ENCODE peak calls at places on chromosomes 13 and 19, in five cellular contexts. Q is stomach, R is progenitor cell of endocrine pancreas, E is PC-3, N is nephron progenitor cell. U is an unnamed sample.

GRCh38 chr13:30865131-30866009 is 40.7 kb upstream of the MEDAG start:
- DNase-seq in Q (peak), R (peak), E (peak), N (peak), U (peak)

GRCh38 chr19:46678110-46678732 is 17.2 kb upstream of the DACT3 start:
- DNase-seq in Q (peak), R (no peak), E (peak), N (peak), U (no peak)

GRCh38 chr13:52001120-52001731 is 10.0 kb downstream of the ATP7B start:
- DNase-seq in Q (no peak), R (no peak), E (peak), N (no peak), U (no peak)

GRCh38 chr19:10368101-10368803 is 12.1 kb downstream of the TYK2 start:
- DNase-seq in Q (no peak), R (no peak), E (peak), N (no peak), U (no peak)

GRCh38 chr13:45278096-45278645 is 62.8 kb downstream of the TPT1 start:
- DNase-seq in Q (no peak), R (no peak), E (no peak), N (no peak), U (no peak)

GRCh38 chr19:33767898-33768413 is 28.7 kb upstream of the KCTD15 start:
- DNase-seq in Q (no peak), R (peak), E (peak), N (peak), U (no peak)

GRCh38 chr13:43284162-43284561 is 260.8 kb downstream of the DNAJC15 start:
- DNase-seq in Q (no peak), R (no peak), E (peak), N (no peak), U (peak)

GRCh38 chr19:32367948-32368536 is 22.6 kb downstream of the ZNF507 start:
- DNase-seq in Q (no peak), R (no peak), E (no peak), N (no peak), U (no peak)

GRCh38 chr19:34504273-34504808 is 22.8 kb downstream of the WTIP start:
- DNase-seq in Q (no peak), R (no peak), E (no peak), N (no peak), U (no peak)

GRCh38 chr19:38596057-38596981 is 21.4 kb downstream of the MAP4K1 start:
- DNase-seq in Q (peak), R (peak), E (peak), N (peak), U (no peak)

GRCh38 chr19:4567584-4568071 is 8.1 kb upstream of the SEMA6B start:
- DNase-seq in Q (peak), R (peak), E (peak), N (peak), U (no peak)

GRCh38 chr19:8615813-8616596 is 5.5 kb upstream of the ADAMTS10 start:
- DNase-seq in Q (peak), R (peak), E (peak), N (peak), U (no peak)

GRCh38 chr13:114056205-114057013 is 76.0 kb downstream of the RASA3 start:
- DNase-seq in Q (no peak), R (no peak), E (no peak), N (no peak), U (no peak)

GRCh38 chr19:18340990-18341868 is 831 bp downstream of the PGPEP1 start:
- DNase-seq in Q (peak), R (peak), E (peak), N (peak), U (no peak)

GRCh38 chr13:109919715-109920375 is 133.5 kb upstream of the IRS2 start:
- DNase-seq in Q (no peak), R (no peak), E (peak), N (no peak), U (no peak)

GRCh38 chr19:23071087-23071511 is 45.7 kb upstream of the ZNF730 start:
- DNase-seq in Q (no peak), R (no peak), E (no peak), N (no peak), U (no peak)

GRCh38 chr19:370641-371330 is 26.2 kb upstream of the MIER2 start:
- DNase-seq in Q (no peak), R (peak), E (no peak), N (no peak), U (no peak)

GRCh38 chr13:90534617-90535340 is 812.7 kb upstream of the MIR17HG start:
- DNase-seq in Q (no peak), R (no peak), E (no peak), N (no peak), U (no peak)

GRCh38 chr19:47437500-47437899 is 18.2 kb upstream of the MEIS3 start:
- DNase-seq in Q (no peak), R (no peak), E (no peak), N (peak), U (no peak)

GRCh38 chr13:92074658-92075057 is 676.2 kb downstream of the GPC5 start:
- DNase-seq in Q (no peak), R (no peak), E (peak), N (no peak), U (no peak)

GRCh38 chr19:16561382-16561781 is 10.8 kb downstream of the SLC35E1 start:
- DNase-seq in Q (no peak), R (no peak), E (no peak), N (no peak), U (no peak)

GRCh38 chr13:20709782-20710181 is 6.3 kb downstream of the IL17D start:
- DNase-seq in Q (no peak), R (no peak), E (no peak), N (no peak), U (no peak)

GRCh38 chr13:26247608-26248007 is 6.3 kb upstream of the CDK8 start:
- DNase-seq in Q (no peak), R (no peak), E (no peak), N (no peak), U (no peak)

GRCh38 chr19:34041922-34042521 is 130.3 kb upstream of the LSM14A start:
- DNase-seq in Q (peak), R (peak), E (peak), N (peak), U (peak)

GRCh38 chr13:59689057-59689456 is 474.7 kb downstream of the DIAPH3 start:
- DNase-seq in Q (no peak), R (no peak), E (no peak), N (no peak), U (no peak)

GRCh38 chr19:12974301-12975220 is 5.2 kb downstream of the DAND5 start:
- DNase-seq in Q (no peak), R (no peak), E (no peak), N (no peak), U (no peak)

GRCh38 chr13:80571346-80572307 is 230.7 kb upstream of the SPRY2 start:
- DNase-seq in Q (no peak), R (no peak), E (no peak), N (no peak), U (no peak)

GRCh38 chr13:50910483-50910805 is 853 bp downstream of the RNASEH2B start:
- DNase-seq in Q (no peak), R (peak), E (peak), N (peak), U (no peak)

DNA sequence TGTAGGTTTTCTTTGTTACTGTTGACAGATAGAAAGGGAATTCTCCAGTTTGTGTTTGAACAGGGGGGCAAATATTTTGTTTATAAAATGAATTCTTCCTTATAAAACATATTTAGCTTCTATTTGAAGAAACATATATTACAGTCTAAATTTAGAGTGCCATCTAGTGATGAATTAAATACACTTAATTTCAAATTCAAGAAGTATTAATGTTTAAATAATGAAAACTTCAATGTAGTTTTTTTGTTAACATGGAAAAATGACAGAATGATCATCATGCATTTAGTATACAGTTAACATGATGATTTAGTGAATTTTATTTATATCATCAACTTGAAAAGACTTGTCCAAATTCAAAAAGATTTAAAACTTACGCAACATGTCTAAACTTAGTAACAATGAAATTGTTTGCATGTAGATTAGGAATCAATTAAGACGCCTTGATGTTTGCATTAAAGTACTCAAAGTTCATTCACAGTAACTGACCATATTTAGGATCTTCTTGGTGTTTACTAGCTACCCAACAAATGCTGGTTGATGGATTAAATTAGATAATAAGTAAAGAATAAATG is 765.9 kb upstream of the SLITRK1 start:
- DNase-seq in Q (no peak), R (no peak), E (peak), N (no peak), U (no peak)
- TF ChIP-seq CTCF in Q (no peak), R (no peak), E (peak), N (no peak), U (peak)

DNA sequence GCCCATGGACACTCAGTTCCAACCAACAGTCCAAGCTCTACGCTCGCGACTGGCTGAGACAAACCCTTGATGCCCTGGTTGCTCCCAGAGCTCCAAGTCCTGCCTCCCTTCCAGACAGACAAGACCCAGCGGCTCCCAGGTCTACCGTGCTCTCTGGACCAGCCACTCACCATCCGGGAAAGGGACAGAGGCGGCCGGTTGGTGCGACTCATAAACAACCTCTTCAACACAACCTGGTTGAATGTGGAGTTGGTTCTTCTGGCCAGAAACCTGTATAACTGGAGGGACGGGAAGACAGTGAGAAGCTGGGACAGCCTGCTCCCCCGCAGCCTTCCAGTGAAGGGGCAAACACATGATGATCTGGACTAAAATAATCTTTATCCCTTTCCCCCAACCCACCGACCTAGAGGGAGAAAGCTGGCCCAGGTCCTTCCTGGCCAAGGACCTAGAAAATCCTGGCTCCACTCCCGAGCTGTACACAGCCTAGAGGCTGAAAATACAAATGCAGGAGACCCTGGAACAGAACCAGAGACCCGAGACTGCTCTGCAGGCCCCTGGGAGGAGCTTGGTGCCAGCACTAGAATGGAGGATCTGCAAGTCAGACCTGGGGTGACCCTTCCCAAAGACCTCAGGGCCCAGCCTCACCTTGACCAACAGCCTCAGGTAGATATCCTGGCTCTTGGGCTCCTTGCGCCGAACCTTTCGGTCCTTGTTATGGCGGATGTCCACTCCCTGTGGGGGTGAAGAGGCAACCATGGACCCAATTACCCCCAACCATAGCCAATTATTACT is 1.6 kb downstream of the RPL18 start:
- DNase-seq in Q (peak), R (no peak), E (no peak), N (no peak), U (no peak)
- TF ChIP-seq CTCF in Q (peak), R (no peak), E (no peak), N (no peak), U (no peak)

DNA sequence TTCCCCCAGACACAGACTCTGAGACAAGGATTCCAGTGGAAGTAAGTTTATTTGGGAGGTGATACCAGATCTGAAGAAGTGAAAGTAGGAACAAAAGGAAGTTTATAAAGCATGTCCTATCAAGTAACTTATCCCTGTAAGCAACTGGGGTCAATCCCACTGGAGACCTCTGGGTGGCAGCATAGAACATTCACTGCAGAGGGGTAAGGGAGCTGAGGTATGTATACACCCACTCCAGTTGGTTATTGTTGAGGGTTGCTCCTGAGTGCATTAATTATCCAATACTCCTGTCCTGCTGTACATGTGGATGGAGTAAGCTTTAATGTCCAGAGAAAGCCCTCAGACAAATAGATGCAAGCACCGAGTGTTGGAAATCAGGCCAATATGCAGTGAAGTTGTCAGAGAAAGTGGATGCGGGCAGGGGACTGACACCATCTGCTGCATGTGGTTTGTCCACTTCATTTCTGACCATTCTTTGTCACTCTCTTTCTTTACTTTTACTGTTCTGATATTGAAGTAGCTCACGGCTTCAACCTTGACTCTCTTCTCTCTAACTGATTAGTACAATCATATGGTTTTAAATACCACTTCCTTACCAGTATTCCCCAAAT is 46.7 kb downstream of the NOTCH3 start:
- DNase-seq in Q (no peak), R (no peak), E (peak), N (peak), U (peak)
- TF ChIP-seq CTCF in Q (peak), R (peak), E (peak), N (peak), U (peak)

DNA sequence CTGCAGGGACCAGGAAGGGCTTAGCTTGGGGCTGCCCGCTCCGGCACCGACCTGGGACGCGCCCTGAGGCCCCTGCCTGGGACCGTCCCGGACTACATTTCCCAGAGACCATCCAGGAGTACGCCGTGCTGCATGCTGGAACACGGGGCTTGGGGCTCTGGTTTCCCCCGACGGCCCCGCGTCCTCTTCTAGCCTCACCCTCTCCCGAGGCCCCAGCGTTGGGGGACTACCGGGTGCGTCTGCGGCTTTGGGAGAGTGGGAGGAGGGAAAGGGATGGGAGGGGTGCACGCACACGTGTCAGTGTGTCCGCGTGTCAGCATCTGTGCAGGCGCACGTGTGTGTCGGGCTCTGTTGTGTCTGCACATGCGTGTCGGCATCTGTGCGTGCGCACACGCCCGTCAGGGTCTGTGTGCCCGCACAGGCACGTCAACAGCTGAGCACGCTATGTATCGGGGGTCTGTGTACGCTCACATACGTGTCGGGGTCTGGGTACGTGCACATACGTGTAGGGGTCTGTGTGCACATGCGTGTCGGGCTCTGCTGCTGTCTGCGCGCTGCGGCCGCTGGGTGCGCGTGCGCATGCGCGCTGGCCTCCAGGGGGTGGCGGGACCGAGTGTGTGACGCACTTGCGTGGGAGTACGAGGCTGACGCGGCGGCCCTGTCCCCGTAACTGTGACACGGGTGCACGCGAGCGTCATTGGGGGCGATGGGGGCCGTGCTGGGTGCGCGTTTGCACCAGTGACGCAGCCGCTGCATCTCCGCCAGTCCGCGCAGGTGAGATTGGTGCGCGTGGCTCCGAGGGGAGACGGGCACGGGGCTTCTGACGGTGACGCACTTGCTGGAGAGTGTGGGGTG is at the start of gene ZNF331:
- DNase-seq in Q (peak), R (peak), E (peak), N (peak), U (peak)
- TF ChIP-seq CTCF in Q (peak), R (no peak), E (no peak), N (peak), U (peak)

DNA sequence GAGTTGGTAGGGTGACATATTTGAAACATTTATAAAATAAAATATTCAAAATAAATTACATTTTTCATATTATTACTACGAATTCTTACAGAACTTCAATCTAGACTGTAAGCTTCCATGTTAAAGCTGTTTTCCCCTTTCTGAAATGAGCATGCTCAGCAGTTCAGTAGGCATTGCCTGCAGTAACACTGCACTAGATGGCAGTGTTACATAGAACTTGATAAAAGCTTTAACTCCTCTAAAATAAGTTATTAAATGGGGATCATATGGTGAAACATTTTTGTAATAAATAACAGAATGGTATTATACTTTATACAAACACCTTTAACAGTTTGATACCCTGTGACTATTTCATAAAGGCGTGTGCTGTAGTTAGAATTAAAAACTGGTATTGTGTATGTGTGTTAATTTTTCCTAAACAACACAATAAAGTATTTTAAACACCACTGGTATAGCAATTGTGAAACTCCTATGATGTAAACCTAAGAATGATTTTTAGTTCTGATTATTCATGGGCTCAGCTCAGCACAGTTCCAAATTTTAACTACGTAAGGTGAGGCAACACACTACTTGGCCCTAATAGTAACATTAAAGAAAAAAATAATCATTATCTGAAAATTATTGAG is 11.6 kb upstream of the GPR18 start:
- DNase-seq in Q (no peak), R (no peak), E (peak), N (no peak), U (peak)
- TF ChIP-seq CTCF in Q (peak), R (peak), E (peak), N (peak), U (peak)